ENCODE peak calls at places on chromosomes 5 and 9, in eight cellular contexts. I is left cardiac atrium; C is cardiac fibroblast; G is stromal cell of bone marrow; Q is IMR-90; A is HCT116; M is NCI-H524 treated with DMSO at 0.1 percent for 48 hours; J is activated CD4-positive, alpha-beta T cell treated with anti-CD3 and anti-CD28 coated beads for 36 hours. H is an unnamed sample.

GRCh38 chr5:134435525-134435924 is 23.8 kb upstream of the CDKN2AIPNL start:
- DNase-seq in A (peak), Q (peak), J (peak), M (no peak), G (peak), C (peak), I (no peak), H (peak)

GRCh38 chr5:88761269-88761880 is 121.6 kb downstream of the MEF2C start:
- DNase-seq in Q (peak), M (no peak), C (peak), A (no peak), I (no peak), J (no peak), G (no peak), H (no peak)

GRCh38 chr9:100505564-100506159 is 32.7 kb downstream of the TMEFF1 start:
- DNase-seq in A (peak), G (peak), C (peak), I (peak), Q (peak), J (peak), M (no peak), H (no peak)

GRCh38 chr5:179161901-179162300 is 101.7 kb downstream of the ZNF354C start:
- DNase-seq in I (peak), C (no peak), J (no peak), G (no peak), Q (no peak), A (no peak), M (no peak), H (no peak)

GRCh38 chr9:125407432-125407973 is 145.9 kb downstream of the GAPVD1 start:
- DNase-seq in M (no peak), G (no peak), A (no peak), J (no peak), Q (no peak), I (no peak), C (no peak), H (no peak)

GRCh38 chr9:127308559-127309429 is 44.2 kb downstream of the GARNL3 start:
- DNase-seq in J (no peak), G (no peak), Q (peak), I (no peak), M (no peak), C (peak), A (no peak), H (no peak)

GRCh38 chr5:151296478-151296830 is 7.1 kb downstream of the SLC36A3 start:
- DNase-seq in Q (no peak), J (no peak), G (no peak), A (no peak), M (no peak), C (no peak), I (no peak), H (no peak)

GRCh38 chr9:8095531-8096223 is 296.1 kb upstream of the DMAC1 start:
- DNase-seq in J (no peak), M (peak), I (no peak), C (no peak), G (no peak), A (no peak), Q (no peak), H (no peak)

GRCh38 chr5:170755679-170756456 is 27.7 kb upstream of the GABRP start:
- DNase-seq in Q (no peak), C (peak), A (no peak), J (no peak), G (no peak), M (no peak), I (peak), H (no peak)

GRCh38 chr5:40680741-40681350 is 1.1 kb downstream of the PTGER4 start:
- DNase-seq in G (no peak), I (peak), J (peak), Q (no peak), A (no peak), C (peak), M (no peak), H (no peak)

GRCh38 chr9:16044116-16044881 is 491.5 kb downstream of the CCDC171 start:
- DNase-seq in M (no peak), J (no peak), I (no peak), C (peak), Q (peak), A (no peak), G (peak), H (no peak)

GRCh38 chr5:174374206-174374605 is 328.7 kb downstream of the NSG2 start:
- DNase-seq in Q (no peak), I (no peak), G (no peak), A (no peak), C (no peak), J (no peak), M (no peak), H (no peak)

GRCh38 chr9:130328349-130328801 is 62.8 kb downstream of the HMCN2 start:
- DNase-seq in G (peak), J (no peak), C (no peak), A (no peak), Q (peak), M (no peak), I (peak), H (peak)

GRCh38 chr9:137311971-137312851 is 10.1 kb upstream of the NRARP start:
- DNase-seq in I (no peak), A (no peak), Q (no peak), M (no peak), G (no peak), J (no peak), C (no peak), H (no peak)